ENCODE peak calls at places on chromosomes 3 and 15, in six cellular contexts. I is A549, V is upper lobe of right lung, R is HL-60, H is testis, O is left ventricle myocardium inferior. U is an unnamed sample.

GRCh38 chr3:190566043-190566933 is 52.4 kb downstream of the IL1RAP start:
- DNase-seq in I (peak; percentile 62), V (peak; percentile 86), R (peak; percentile 99), H (peak; percentile 77), O (peak; percentile 73), U (peak; percentile 98)

GRCh38 chr3:184004483-184004882 is 13.2 kb downstream of the ABCC5 start:
- DNase-seq in I (no peak), V (no peak), R (no peak), H (no peak), O (no peak), U (no peak)

GRCh38 chr15:75731248-75732100 is 18.8 kb upstream of the CSPG4 start:
- DNase-seq in I (no peak), V (peak; percentile 73), R (no peak), H (peak; percentile 75), O (peak; percentile 63), U (no peak)

GRCh38 chr3:44476181-44476599 is 1.3 kb downstream of the ZNF445 start:
- DNase-seq in I (no peak), V (no peak), R (peak; percentile 28), H (no peak), O (no peak), U (peak; percentile 9)

GRCh38 chr3:99999541-99999940 is 114.8 kb downstream of the FILIP1L start:
- DNase-seq in I (no peak), V (no peak), R (no peak), H (no peak), O (no peak), U (no peak)

GRCh38 chr15:73319460-73320245 is 49.1 kb downstream of the HCN4 start:
- DNase-seq in I (no peak), V (no peak), R (no peak), H (no peak), O (no peak), U (no peak)

GRCh38 chr3:23461069-23461468 is 257.9 kb downstream of the UBE2E2 start:
- DNase-seq in I (no peak), V (no peak), R (no peak), H (no peak), O (no peak), U (no peak)

GRCh38 chr3:169846458-169847193 is 23.1 kb downstream of the LRRC31 start:
- DNase-seq in I (peak; percentile 15), V (no peak), R (no peak), H (no peak), O (no peak), U (peak; percentile 14)

DNA sequence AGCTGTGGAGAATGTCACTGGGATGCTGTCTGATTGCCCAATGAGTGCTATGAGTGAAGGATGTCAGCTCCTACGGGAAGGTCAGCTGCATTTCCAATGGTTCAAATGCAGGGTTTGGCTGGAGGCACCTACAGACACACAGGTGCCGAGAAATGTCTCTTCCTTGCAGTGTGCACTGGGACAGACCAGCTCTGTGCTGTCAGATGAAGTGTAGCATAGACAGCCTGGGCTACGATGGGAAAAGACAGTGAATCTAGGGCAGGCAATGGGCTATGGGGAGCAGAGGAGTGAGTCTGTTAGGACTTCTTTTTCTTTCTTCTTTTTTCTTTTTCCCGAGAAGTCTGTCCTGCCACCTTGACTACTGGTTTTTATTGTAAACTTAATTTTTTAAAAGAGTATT is 223.1 kb upstream of the EOMES start:
- DNase-seq in I (no peak), V (no peak), R (no peak), H (no peak), O (no peak), U (no peak)
- H3K4me3 ChIP-seq in I (no peak overlapping the region), V (no peak overlapping the region), R (no peak overlapping the region), H (no peak overlapping the region), O (no peak overlapping the region), U (no peak overlapping the region)

DNA sequence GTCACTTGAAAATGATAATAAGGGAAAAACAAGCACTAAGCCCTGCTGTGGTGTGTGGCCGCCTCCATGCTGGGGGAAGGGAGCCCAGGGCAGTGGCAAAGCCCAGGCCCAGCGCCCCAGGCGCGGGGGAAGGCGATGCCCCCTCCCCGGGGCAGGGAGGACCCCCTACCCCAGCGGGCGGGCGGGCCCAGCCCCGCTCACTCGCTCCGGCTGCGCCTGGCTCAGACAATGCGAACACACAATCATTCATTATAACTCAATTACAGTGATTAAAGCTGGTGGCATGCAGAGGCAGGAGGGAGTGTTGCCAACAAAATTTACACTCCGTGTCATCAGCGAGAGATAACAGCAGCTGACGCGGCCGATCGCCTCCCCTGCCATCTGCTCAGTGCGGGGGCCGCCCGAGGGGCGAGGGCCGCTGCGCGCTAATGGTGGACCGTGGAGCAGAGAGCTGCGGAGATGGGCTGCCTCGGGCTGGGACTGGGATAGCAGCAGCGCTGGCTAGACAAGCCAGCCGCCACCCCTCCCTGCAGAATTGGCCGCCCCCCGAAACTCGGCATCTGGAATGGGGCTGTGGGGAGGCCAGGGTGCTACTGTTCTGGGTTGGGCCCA is 64.1 kb downstream of the TLE3 start:
- DNase-seq in I (no peak), V (no peak), R (no peak), H (peak; percentile 67), O (no peak), U (no peak)
- H3K4me3 ChIP-seq in I (no peak overlapping the region), V (no peak overlapping the region), R (no peak overlapping the region), H (no peak overlapping the region), O (peak overlapping the region; percentile 29), U (no peak overlapping the region)

DNA sequence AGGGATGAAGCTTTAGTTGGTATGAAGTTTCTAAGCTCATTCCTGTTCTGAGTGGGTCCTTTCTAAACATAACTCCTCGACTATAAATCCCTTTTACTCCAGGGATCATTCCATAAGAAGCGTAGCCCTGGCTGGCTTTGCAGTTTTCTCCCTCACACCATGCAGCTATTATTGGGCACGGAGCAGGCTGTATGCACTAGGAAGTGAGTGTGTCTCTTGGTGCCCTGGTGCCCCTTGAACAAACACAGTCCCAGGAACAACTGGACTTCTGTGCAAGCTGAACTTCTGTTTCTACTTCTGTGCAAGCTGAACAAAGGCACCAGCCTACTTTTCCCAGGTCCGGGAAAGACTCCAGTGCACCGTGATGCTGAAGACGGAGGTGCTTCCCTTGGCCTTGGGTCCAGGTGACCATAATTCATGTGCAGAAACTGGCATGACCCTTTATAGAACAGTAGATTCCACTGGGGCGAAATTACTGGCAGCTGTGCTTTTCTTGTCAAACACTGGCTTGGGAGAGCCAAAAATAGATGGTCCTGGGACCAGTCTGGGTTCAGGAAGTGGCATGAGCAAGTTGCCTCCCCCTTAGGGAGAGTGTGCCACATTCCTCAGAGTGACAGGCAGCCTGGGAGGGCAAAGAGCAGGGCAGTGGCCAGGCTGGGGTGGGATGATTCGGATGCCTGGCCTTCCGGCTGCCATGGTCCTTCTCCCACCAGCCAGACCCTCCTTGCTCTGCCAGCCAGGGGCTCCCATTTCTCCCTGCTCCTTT is 127.2 kb downstream of the SLCO3A1 start:
- DNase-seq in I (no peak), V (no peak), R (no peak), H (no peak), O (no peak), U (no peak)
- H3K4me3 ChIP-seq in I (no peak overlapping the region), V (no peak overlapping the region), R (no peak overlapping the region), H (no peak overlapping the region), O (peak overlapping the region; percentile 32), U (no peak overlapping the region)

GRCh38 chr3:177195941-177196472 is 1.3 kb downstream of the TBL1XR1 start:
- DNase-seq in I (no peak), V (no peak), R (peak; percentile 62), H (peak; percentile 27), O (no peak), U (no peak)

GRCh38 chr3:177191108-177191779 is 6.0 kb downstream of the TBL1XR1 start:
- DNase-seq in I (no peak), V (no peak), R (no peak), H (no peak), O (no peak), U (no peak)

GRCh38 chr3:177194319-177194718 is 3.0 kb downstream of the TBL1XR1 start:
- DNase-seq in I (no peak), V (no peak), R (no peak), H (no peak), O (no peak), U (no peak)

GRCh38 chr3:177195242-177195940 is 1.9 kb downstream of the TBL1XR1 start:
- DNase-seq in I (peak; percentile 23), V (no peak), R (no peak), H (peak; percentile 37), O (no peak), U (no peak)

DNA sequence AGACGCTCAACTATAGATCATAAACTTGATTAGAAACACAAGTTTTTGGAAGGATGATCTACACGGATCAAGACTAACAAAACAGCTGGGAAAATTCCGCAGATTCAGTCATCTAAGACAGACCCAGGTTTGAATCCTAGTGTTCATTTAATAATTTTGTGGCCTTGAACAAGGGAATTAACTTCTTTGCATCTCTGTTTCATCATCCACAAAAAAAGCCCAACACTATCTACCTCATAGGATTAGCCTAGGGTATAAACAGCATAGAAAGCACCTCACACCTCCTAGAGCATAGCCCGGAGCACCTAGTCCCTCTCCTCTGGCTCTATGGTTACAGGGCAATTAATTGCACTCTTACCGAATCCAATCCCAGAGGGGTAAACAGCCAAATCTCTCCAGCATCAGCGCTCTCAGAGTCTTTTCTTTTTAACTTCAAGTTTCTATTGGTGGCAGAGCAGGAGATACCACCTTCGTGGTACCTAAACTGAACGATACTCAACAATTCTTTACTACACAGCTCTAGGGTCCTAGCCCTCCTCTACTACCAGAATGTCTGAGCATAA is 3.5 kb downstream of the TBL1XR1 start:
- DNase-seq in I (no peak), V (no peak), R (no peak), H (no peak), O (no peak), U (no peak)
- H3K4me3 ChIP-seq in I (no peak overlapping the region), V (peak overlapping the region; percentile 71), R (no peak overlapping the region), H (no peak overlapping the region), O (peak overlapping the region; percentile 87), U (no peak overlapping the region)

DNA sequence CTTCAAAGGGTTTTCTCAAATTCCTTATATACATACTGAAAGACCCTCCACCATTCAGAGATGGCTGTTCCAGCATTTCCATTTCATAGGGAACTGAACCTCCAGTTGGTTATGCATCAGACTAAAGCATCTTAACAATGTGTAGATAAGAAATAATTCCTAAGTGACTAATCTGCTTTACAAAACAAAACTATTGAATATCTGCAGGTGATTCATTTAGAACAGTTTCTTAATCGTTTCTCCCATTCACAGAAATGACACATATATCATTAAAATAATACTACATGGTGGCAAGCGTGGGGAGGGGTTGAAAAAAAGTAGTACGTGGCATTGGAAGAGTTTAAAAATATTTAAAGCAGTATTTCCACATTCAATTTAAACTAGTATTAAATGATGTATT is 19.5 kb downstream of the COPS2 start:
- DNase-seq in I (no peak), V (no peak), R (no peak), H (no peak), O (no peak), U (peak; percentile 41)
- H3K4me3 ChIP-seq in I (no peak overlapping the region), V (no peak overlapping the region), R (no peak overlapping the region), H (no peak overlapping the region), O (no peak overlapping the region), U (no peak overlapping the region)

GRCh38 chr15:68203956-68204355 is 1.2 kb downstream of the CALML4 start:
- DNase-seq in I (no peak), V (no peak), R (no peak), H (no peak), O (no peak), U (no peak)

GRCh38 chr15:68204776-68205557 is at the start of gene CALML4:
- DNase-seq in I (no peak), V (no peak), R (no peak), H (peak; percentile 63), O (peak; percentile 69), U (no peak)

GRCh38 chr15:68205558-68205944 is 419 bp upstream of the CALML4 start:
- DNase-seq in I (no peak), V (no peak), R (no peak), H (no peak), O (no peak), U (no peak)

GRCh38 chr15:68203486-68203885 is 1.6 kb downstream of the CALML4 start:
- DNase-seq in I (no peak), V (no peak), R (no peak), H (no peak), O (no peak), U (no peak)

GRCh38 chr15:68204361-68204760 is 771 bp downstream of the CALML4 start:
- DNase-seq in I (no peak), V (no peak), R (no peak), H (no peak), O (no peak), U (no peak)
- H3K4me3 ChIP-seq in I (no peak overlapping the region), V (peak overlapping the region; percentile 36), R (no peak overlapping the region), H (no peak overlapping the region), O (no peak overlapping the region), U (no peak overlapping the region)

U was measured in BJ.